ENCODE peak calls at places on chromosomes 3 and 15, in six cellular contexts. I is effector memory CD8-positive, alpha-beta T cell; D is body of pancreas; O is stimulated activated CD4-positive, alpha-beta T cell treated with anti-CD3 and anti-CD28 coated beads, Interleukin-12 subunit alpha, Interleukin-12 subunit beta, amount 100 ng/mL, for 4 hours; J is stimulated activated naive CD8-positive, alpha-beta T cell treated with anti-CD3 and anti-CD28 coated beads, Interleukin-15, Interleukin-2, amounts not matched to agents 100 U/mL and 50 U/mL, for 24 hours; F is EH. G is an unnamed sample.

GRCh38 chr3:171068658-171069057 is 42.1 kb upstream of the SLC2A2 start:
- DNase-seq in I (no peak), D (no peak), O (no peak), J (no peak), F (peak; percentile 38), G (no peak)

GRCh38 chr3:23161896-23162570 is 41.1 kb upstream of the UBE2E2 start:
- DNase-seq in I (no peak), D (no peak), O (no peak), J (no peak), F (peak; percentile 60), G (peak; percentile 53)

GRCh38 chr3:126976906-126977305 is 6.0 kb upstream of the PLXNA1 start:
- DNase-seq in I (no peak), D (no peak), O (no peak), J (no peak), F (no peak), G (no peak)

GRCh38 chr15:75631935-75632334 is 6.4 kb upstream of the SNUPN start:
- DNase-seq in I (no peak), D (no peak), O (no peak), J (no peak), F (no peak), G (no peak)

GRCh38 chr3:67127254-67127653 is 129.1 kb downstream of the KBTBD8 start:
- DNase-seq in I (no peak), D (no peak), O (no peak), J (no peak), F (no peak), G (no peak)

GRCh38 chr15:51144021-51144532 is 49.4 kb upstream of the TNFAIP8L3 start:
- DNase-seq in I (no peak), D (no peak), O (no peak), J (no peak), F (peak; percentile 57), G (peak; percentile 59)

GRCh38 chr15:75348034-75348562 is 1.3 kb downstream of the NEIL1 start:
- DNase-seq in I (no peak), D (no peak), O (no peak), J (no peak), F (peak; percentile 19), G (peak; percentile 13)

GRCh38 chr15:30065025-30065801 is 17.5 kb upstream of the GOLGA8J start:
- DNase-seq in I (no peak), D (no peak), O (no peak), J (no peak), F (peak; percentile 93), G (peak; percentile 72)

GRCh38 chr15:100515758-100516157 is 13.0 kb downstream of the CERS3 start:
- DNase-seq in I (no peak), D (no peak), O (no peak), J (no peak), F (no peak), G (no peak)

G was measured in ELR.